ENCODE peak calls at places on chromosome 19, in four cellular contexts. One of them, this sample, is unnamed.

GRCh38 chr19:54469496-54469934 is 3.6 kb downstream of the CDC42EP5 start:
- DNase-seq in GM18507: no peak
- DNase-seq in adipocyte: no peak
- DNase-seq in mucosa of descending colon: peak; percentile 78
- DNase-seq in this sample: no peak

GRCh38 chr19:46994141-46994686 is 25.4 kb upstream of the NPAS1 start:
- DNase-seq in GM18507: no peak
- DNase-seq in adipocyte: no peak
- DNase-seq in mucosa of descending colon: no peak
- DNase-seq in this sample: no peak

GRCh38 chr19:49447485-49448431 is 3.9 kb downstream of the PIH1D1 start:
- DNase-seq in GM18507: no peak
- DNase-seq in adipocyte: no peak
- DNase-seq in mucosa of descending colon: peak; percentile 58
- DNase-seq in this sample: no peak

GRCh38 chr19:58182577-58182988 is 278 bp upstream of the ZNF274 start:
- DNase-seq in GM18507: peak; percentile 82
- DNase-seq in adipocyte: no peak
- DNase-seq in mucosa of descending colon: no peak
- DNase-seq in this sample: peak; percentile 94

GRCh38 chr19:3450796-3451411 is 29.4 kb downstream of the SMIM24 start:
- DNase-seq in GM18507: no peak
- DNase-seq in adipocyte: peak; percentile 94
- DNase-seq in mucosa of descending colon: no peak
- DNase-seq in this sample: peak; percentile 99

GRCh38 chr19:38003427-38004099 is 96.6 kb downstream of the SIPA1L3 start:
- DNase-seq in GM18507: no peak
- DNase-seq in adipocyte: peak; percentile 81
- DNase-seq in mucosa of descending colon: peak; percentile 55
- DNase-seq in this sample: peak; percentile 94

GRCh38 chr19:31586282-31586681 is 237.0 kb upstream of the TSHZ3 start:
- DNase-seq in GM18507: no peak
- DNase-seq in adipocyte: no peak
- DNase-seq in mucosa of descending colon: no peak
- DNase-seq in this sample: peak; percentile 15

GRCh38 chr19:19482785-19483625 is 32.3 kb downstream of the TSSK6 start:
- DNase-seq in GM18507: no peak
- DNase-seq in adipocyte: no peak
- DNase-seq in mucosa of descending colon: no peak
- DNase-seq in this sample: no peak

GRCh38 chr19:4455742-4456565 is 1.6 kb downstream of the UBXN6 start:
- DNase-seq in GM18507: no peak
- DNase-seq in adipocyte: peak; percentile 54
- DNase-seq in mucosa of descending colon: no peak
- DNase-seq in this sample: peak; percentile 79

GRCh38 chr19:18108897-18109296 is 11.3 kb downstream of the MAST3 start:
- DNase-seq in GM18507: no peak
- DNase-seq in adipocyte: no peak
- DNase-seq in mucosa of descending colon: no peak
- DNase-seq in this sample: no peak

GRCh38 chr19:46250057-46250456 is 20.5 kb downstream of the IGFL1 start:
- DNase-seq in GM18507: no peak
- DNase-seq in adipocyte: no peak
- DNase-seq in mucosa of descending colon: no peak
- DNase-seq in this sample: no peak

GRCh38 chr19:3373971-3374368 is 7.6 kb downstream of the NFIC start:
- DNase-seq in GM18507: no peak
- DNase-seq in adipocyte: no peak
- DNase-seq in mucosa of descending colon: no peak
- DNase-seq in this sample: no peak

GRCh38 chr19:10352764-10353671 is 13.6 kb upstream of the ICAM3 start:
- DNase-seq in GM18507: no peak
- DNase-seq in adipocyte: no peak
- DNase-seq in mucosa of descending colon: peak; percentile 38
- DNase-seq in this sample: no peak

GRCh38 chr19:33429891-33430673 is 56.6 kb downstream of the CEBPG start:
- DNase-seq in GM18507: no peak
- DNase-seq in adipocyte: no peak
- DNase-seq in mucosa of descending colon: peak; percentile 16
- DNase-seq in this sample: no peak

GRCh38 chr19:5968431-5969373 is 9.2 kb downstream of the RANBP3 start:
- DNase-seq in GM18507: no peak
- DNase-seq in adipocyte: no peak
- DNase-seq in mucosa of descending colon: no peak
- DNase-seq in this sample: peak; percentile 26

GRCh38 chr19:49231389-49231788 is 73.8 kb downstream of the TRPM4 start:
- DNase-seq in GM18507: peak; percentile 35
- DNase-seq in adipocyte: no peak
- DNase-seq in mucosa of descending colon: no peak
- DNase-seq in this sample: no peak

GRCh38 chr19:44807162-44807561 is 1.7 kb upstream of the BCAM start:
- DNase-seq in GM18507: no peak
- DNase-seq in adipocyte: no peak
- DNase-seq in mucosa of descending colon: peak; percentile 77
- DNase-seq in this sample: no peak

GRCh38 chr19:49786432-49786831 is 19.6 kb downstream of the AP2A1 start:
- DNase-seq in GM18507: no peak
- DNase-seq in adipocyte: peak; percentile 44
- DNase-seq in mucosa of descending colon: no peak
- DNase-seq in this sample: peak; percentile 52

GRCh38 chr19:29665215-29665825 is at the start of gene PLEKHF1:
- DNase-seq in GM18507: peak; percentile 94
- DNase-seq in adipocyte: peak; percentile 95
- DNase-seq in mucosa of descending colon: peak; percentile 95
- DNase-seq in this sample: peak; percentile 94

This sample was measured in astrocyte of the hippocampus.